ENCODE peak calls at places on chromosomes 5 and 9, in five cellular contexts. One of them, this sample, is unnamed.

GRCh38 chr5:79560774-79561524 is 47.0 kb upstream of the HOMER1 start:
- DNase-seq in uterus: no peak
- DNase-seq in pons: peak; percentile 17
- DNase-seq in NCI-H1436: no peak
- DNase-seq in left cardiac atrium: no peak
- DNase-seq in this sample: no peak

GRCh38 chr5:90982576-90982975 is 400.5 kb downstream of the ARRDC3 start:
- DNase-seq in pons: no peak
- DNase-seq in NCI-H1436: no peak
- DNase-seq in uterus: no peak
- DNase-seq in left cardiac atrium: peak; percentile 24
- DNase-seq in this sample: no peak

GRCh38 chr9:32351845-32352244 is 32.6 kb upstream of the ACO1 start:
- DNase-seq in uterus: no peak
- DNase-seq in left cardiac atrium: no peak
- DNase-seq in NCI-H1436: no peak
- DNase-seq in pons: no peak
- DNase-seq in this sample: no peak

GRCh38 chr5:133753856-133754255 is 141.5 kb upstream of the FSTL4 start:
- DNase-seq in left cardiac atrium: no peak
- DNase-seq in NCI-H1436: no peak
- DNase-seq in pons: no peak
- DNase-seq in uterus: no peak
- DNase-seq in this sample: no peak

GRCh38 chr5:176489077-176489476 is 40.9 kb downstream of the FAF2 start:
- DNase-seq in pons: no peak
- DNase-seq in left cardiac atrium: no peak
- DNase-seq in NCI-H1436: no peak
- DNase-seq in uterus: no peak
- DNase-seq in this sample: no peak

GRCh38 chr5:146151970-146152369 is 30.5 kb downstream of the LARS1 start:
- DNase-seq in pons: no peak
- DNase-seq in uterus: no peak
- DNase-seq in left cardiac atrium: no peak
- DNase-seq in NCI-H1436: no peak
- DNase-seq in this sample: no peak

GRCh38 chr9:129498451-129499376 is 122.2 kb downstream of the C9orf50 start:
- DNase-seq in pons: no peak
- DNase-seq in uterus: no peak
- DNase-seq in NCI-H1436: no peak
- DNase-seq in left cardiac atrium: no peak
- DNase-seq in this sample: no peak

GRCh38 chr9:122562134-122562760 is 9.3 kb downstream of the OR1N2 start:
- DNase-seq in uterus: no peak
- DNase-seq in pons: no peak
- DNase-seq in left cardiac atrium: no peak
- DNase-seq in NCI-H1436: no peak
- DNase-seq in this sample: no peak

GRCh38 chr9:128124873-128125574 is 2.5 kb downstream of the PTGES2 start:
- DNase-seq in pons: peak; percentile 41
- DNase-seq in left cardiac atrium: peak; percentile 60
- DNase-seq in uterus: peak; percentile 56
- DNase-seq in NCI-H1436: peak; percentile 6
- DNase-seq in this sample: peak; percentile 29

GRCh38 chr9:18985464-18985951 is 47.5 kb downstream of the SAXO1 start:
- DNase-seq in pons: no peak
- DNase-seq in NCI-H1436: no peak
- DNase-seq in left cardiac atrium: no peak
- DNase-seq in uterus: no peak
- DNase-seq in this sample: no peak

GRCh38 chr5:154829181-154829588 is 21.2 kb downstream of the FAXDC2 start:
- DNase-seq in uterus: no peak
- DNase-seq in NCI-H1436: no peak
- DNase-seq in pons: no peak
- DNase-seq in left cardiac atrium: no peak
- DNase-seq in this sample: no peak

GRCh38 chr9:126777733-126778132 is 27.1 kb upstream of the ZBTB43 start:
- DNase-seq in uterus: no peak
- DNase-seq in pons: no peak
- DNase-seq in NCI-H1436: no peak
- DNase-seq in left cardiac atrium: no peak
- DNase-seq in this sample: no peak

GRCh38 chr5:82909816-82910215 is 167.4 kb downstream of the TMEM167A start:
- DNase-seq in left cardiac atrium: no peak
- DNase-seq in pons: no peak
- DNase-seq in NCI-H1436: no peak
- DNase-seq in uterus: no peak
- DNase-seq in this sample: no peak

GRCh38 chr5:169527863-169528262 is 55.7 kb upstream of the SPDL1 start:
- DNase-seq in NCI-H1436: no peak
- DNase-seq in uterus: no peak
- DNase-seq in left cardiac atrium: no peak
- DNase-seq in pons: no peak
- DNase-seq in this sample: no peak

GRCh38 chr5:138874771-138875628 is at the start of gene LRRTM2:
- DNase-seq in pons: peak; percentile 93
- DNase-seq in NCI-H1436: no peak
- DNase-seq in left cardiac atrium: no peak
- DNase-seq in uterus: no peak
- DNase-seq in this sample: peak; percentile 76

GRCh38 chr9:15576350-15577050 is 23.7 kb downstream of the CCDC171 start:
- DNase-seq in pons: no peak
- DNase-seq in NCI-H1436: peak; percentile 14
- DNase-seq in uterus: no peak
- DNase-seq in left cardiac atrium: no peak
- DNase-seq in this sample: no peak

GRCh38 chr5:158484968-158485367 is 614.7 kb downstream of the EBF1 start:
- DNase-seq in left cardiac atrium: peak; percentile 28
- DNase-seq in pons: no peak
- DNase-seq in uterus: peak; percentile 28
- DNase-seq in NCI-H1436: no peak
- DNase-seq in this sample: no peak

GRCh38 chr9:132833451-132834130 is 44.5 kb downstream of the AK8 start:
- DNase-seq in NCI-H1436: no peak
- DNase-seq in left cardiac atrium: no peak
- DNase-seq in uterus: no peak
- DNase-seq in pons: peak; percentile 1
- DNase-seq in this sample: no peak

GRCh38 chr9:71213633-71214032 is 92.2 kb upstream of the TRPM3 start:
- DNase-seq in uterus: no peak
- DNase-seq in pons: no peak
- DNase-seq in NCI-H1436: no peak
- DNase-seq in left cardiac atrium: no peak
- DNase-seq in this sample: no peak

GRCh38 chr5:76943006-76943405 is 9.8 kb upstream of the CRHBP start:
- DNase-seq in uterus: no peak
- DNase-seq in NCI-H1436: no peak
- DNase-seq in left cardiac atrium: no peak
- DNase-seq in pons: no peak
- DNase-seq in this sample: no peak

GRCh38 chr9:24293391-24293790 is 252.3 kb downstream of the IZUMO3 start:
- DNase-seq in uterus: no peak
- DNase-seq in NCI-H1436: no peak
- DNase-seq in pons: no peak
- DNase-seq in left cardiac atrium: no peak
- DNase-seq in this sample: no peak

GRCh38 chr5:51387854-51388320 is 4.6 kb downstream of the ISL1 start:
- DNase-seq in left cardiac atrium: no peak
- DNase-seq in NCI-H1436: peak; percentile 75
- DNase-seq in pons: no peak
- DNase-seq in uterus: no peak
- DNase-seq in this sample: no peak

GRCh38 chr5:1729641-1730486 is 69.8 kb downstream of the MRPL36 start:
- DNase-seq in pons: no peak
- DNase-seq in left cardiac atrium: no peak
- DNase-seq in uterus: no peak
- DNase-seq in NCI-H1436: no peak
- DNase-seq in this sample: no peak

GRCh38 chr5:31193026-31193425 is 460 bp upstream of the CDH6 start:
- DNase-seq in uterus: no peak
- DNase-seq in NCI-H1436: no peak
- DNase-seq in pons: peak; percentile 18
- DNase-seq in left cardiac atrium: no peak
- DNase-seq in this sample: no peak

GRCh38 chr9:8542537-8542936 is 743.0 kb upstream of the DMAC1 start:
- DNase-seq in pons: peak; percentile 61
- DNase-seq in left cardiac atrium: no peak
- DNase-seq in NCI-H1436: no peak
- DNase-seq in uterus: no peak
- DNase-seq in this sample: no peak

GRCh38 chr5:132777209-132778069 is at the start of gene SEPTIN8:
- DNase-seq in pons: peak; percentile 62
- DNase-seq in NCI-H1436: no peak
- DNase-seq in uterus: peak; percentile 70
- DNase-seq in left cardiac atrium: peak; percentile 70
- DNase-seq in this sample: peak; percentile 74

GRCh38 chr9:115999498-115999897 is 154.1 kb upstream of the PAPPA start:
- DNase-seq in uterus: no peak
- DNase-seq in NCI-H1436: no peak
- DNase-seq in pons: no peak
- DNase-seq in left cardiac atrium: no peak
- DNase-seq in this sample: no peak

GRCh38 chr9:130090915-130091314 is 37.2 kb downstream of the GPR107 start:
- DNase-seq in NCI-H1436: no peak
- DNase-seq in uterus: no peak
- DNase-seq in pons: no peak
- DNase-seq in left cardiac atrium: no peak
- DNase-seq in this sample: no peak

GRCh38 chr5:132751444-132751843 is 4.2 kb downstream of the CCNI2 start:
- DNase-seq in pons: no peak
- DNase-seq in uterus: no peak
- DNase-seq in left cardiac atrium: peak; percentile 62
- DNase-seq in NCI-H1436: no peak
- DNase-seq in this sample: no peak

This sample was measured in midbrain.